ENCODE peak calls at places on chromosome 12, in nine cellular contexts. W is posterior cingulate gyrus, R is lower leg skin, H is GM23338, G is T-helper 2 cell, Z is psoas muscle, K is B cell, B is gastrocnemius medialis, E is substantia nigra. N is an unnamed sample.

GRCh38 chr12:49019435-49020317 is 1.1 kb upstream of the PRKAG1 start:
- DNase-seq in W (no peak), R (peak), H (peak), G (no peak), Z (no peak), K (peak), B (no peak), E (no peak), N (no peak)

GRCh38 chr12:104586325-104587048 is 129.7 kb downstream of the CHST11 start:
- DNase-seq in W (no peak), R (no peak), H (no peak), G (no peak), Z (no peak), K (no peak), B (no peak), E (no peak), N (no peak)

GRCh38 chr12:67818379-67819001 is 169.9 kb downstream of the DYRK2 start:
- DNase-seq in W (no peak), R (no peak), H (no peak), G (no peak), Z (no peak), K (no peak), B (no peak), E (no peak), N (no peak)

GRCh38 chr12:104011265-104011664 is 38.7 kb downstream of the GLT8D2 start:
- DNase-seq in W (no peak), R (no peak), H (no peak), G (no peak), Z (peak), K (no peak), B (peak), E (no peak), N (no peak)

GRCh38 chr12:50642035-50642451 is 121.9 kb upstream of the ATF1 start:
- DNase-seq in W (no peak), R (no peak), H (no peak), G (no peak), Z (no peak), K (no peak), B (no peak), E (no peak), N (no peak)

GRCh38 chr12:28191018-28191595 is 851 bp downstream of the CCDC91 start:
- DNase-seq in W (peak), R (peak), H (peak), G (no peak), Z (peak), K (peak), B (no peak), E (no peak), N (no peak)

GRCh38 chr12:113609692-113610469 is 138.2 kb upstream of the LHX5 start:
- DNase-seq in W (no peak), R (no peak), H (peak), G (no peak), Z (no peak), K (no peak), B (no peak), E (no peak), N (no peak)

GRCh38 chr12:79689041-79689476 is 1.7 kb downstream of the PAWR start:
- DNase-seq in W (no peak), R (no peak), H (no peak), G (no peak), Z (no peak), K (no peak), B (no peak), E (no peak), N (no peak)

GRCh38 chr12:57983150-57983857 is 41.9 kb downstream of the ATP23 start:
- DNase-seq in W (peak), R (no peak), H (peak), G (no peak), Z (no peak), K (no peak), B (no peak), E (peak), N (no peak)

GRCh38 chr12:100356646-100357223 is at the start of gene SLC17A8:
- DNase-seq in W (no peak), R (no peak), H (peak), G (no peak), Z (no peak), K (no peak), B (no peak), E (no peak), N (no peak)

GRCh38 chr12:68425998-68426397 is 93.8 kb upstream of the MDM1 start:
- DNase-seq in W (no peak), R (no peak), H (no peak), G (no peak), Z (no peak), K (no peak), B (no peak), E (no peak), N (no peak)

GRCh38 chr12:101173197-101173749 is 36.8 kb downstream of the SLC5A8 start:
- DNase-seq in W (no peak), R (no peak), H (no peak), G (no peak), Z (no peak), K (no peak), B (no peak), E (no peak), N (no peak)

GRCh38 chr12:122368361-122369073 is 54.0 kb downstream of the CLIP1 start:
- DNase-seq in W (no peak), R (peak), H (no peak), G (no peak), Z (no peak), K (no peak), B (peak), E (no peak), N (no peak)

N was measured in Right ventricle myocardium superior.